ENCODE peak calls at places on chromosomes 3 and 15, in eight cellular contexts. J, K, M, B, G, D, W and C are unnamed samples.
A peak's percentile ranks its signal among the peaks of the same experiment; 100 is the strongest.

GRCh38 chr15:58299311-58299850 is 132.4 kb upstream of the LIPC start:
- DNase-seq in B (no peak), K (no peak), G (peak; percentile 41), D (no peak), J (peak; percentile 66), M (no peak), W (peak; percentile 94), C (peak; percentile 23)

GRCh38 chr15:45884755-45885445 is 250.1 kb downstream of the SQOR start:
- DNase-seq in D (no peak), G (no peak), J (no peak), M (no peak), W (no peak), B (no peak), K (no peak), C (no peak)

GRCh38 chr15:92954578-92954977 is 54.5 kb downstream of the CHD2 start:
- DNase-seq in D (no peak), K (no peak), B (no peak), M (no peak), J (no peak), G (no peak), W (peak; percentile 43), C (peak; percentile 33)

GRCh38 chr15:47188766-47189507 is 528.4 kb upstream of the SEMA6D start:
- DNase-seq in K (no peak), G (no peak), M (no peak), W (no peak), B (no peak), J (no peak), D (no peak), C (no peak)

GRCh38 chr3:71245052-71245488 is 338.5 kb downstream of the FOXP1 start:
- DNase-seq in M (peak; percentile 24), K (peak; percentile 74), W (peak; percentile 89), J (no peak), B (peak; percentile 53), G (peak; percentile 88), D (peak; percentile 84), C (peak; percentile 83)

GRCh38 chr3:100546020-100546744 is 53.8 kb downstream of the TMEM45A start:
- DNase-seq in D (no peak), G (no peak), B (no peak), K (no peak), J (no peak), M (no peak), W (no peak), C (no peak)

GRCh38 chr3:23926736-23927135 is 9.8 kb downstream of the RPL15 start:
- DNase-seq in D (no peak), K (no peak), B (no peak), M (no peak), W (no peak), J (no peak), G (peak; percentile 19), C (no peak)

GRCh38 chr3:58646503-58646902 is 20.1 kb downstream of the FAM3D start:
- DNase-seq in G (no peak), W (no peak), B (no peak), D (no peak), K (no peak), J (no peak), M (no peak), C (no peak)

GRCh38 chr15:68447209-68447608 is 15.2 kb upstream of the ITGA11 start:
- DNase-seq in G (no peak), B (no peak), J (no peak), M (no peak), W (no peak), D (no peak), K (no peak), C (no peak)

GRCh38 chr3:30535515-30535914 is 70.9 kb upstream of the TGFBR2 start:
- DNase-seq in W (no peak), J (no peak), G (no peak), B (no peak), D (no peak), M (no peak), K (no peak), C (peak; percentile 72)

GRCh38 chr15:79815468-79815867 is 81.3 kb downstream of the MTHFS start:
- DNase-seq in G (no peak), D (no peak), K (no peak), M (no peak), W (no peak), J (peak; percentile 65), B (no peak), C (no peak)

GRCh38 chr3:194265505-194265892 is 85.6 kb downstream of the CPN2 start:
- DNase-seq in K (peak; percentile 81), W (peak; percentile 99), G (peak; percentile 99), M (peak; percentile 60), B (peak; percentile 83), D (peak; percentile 14), J (peak; percentile 97), C (peak; percentile 99)

GRCh38 chr3:157156844-157157635 is 2.9 kb downstream of the CCNL1 start:
- DNase-seq in G (no peak), B (no peak), W (no peak), J (no peak), K (no peak), M (no peak), D (no peak), C (peak; percentile 52)

GRCh38 chr15:79953951-79954444 is 17.0 kb downstream of the BCL2A1 start:
- DNase-seq in B (no peak), J (no peak), K (peak; percentile 63), W (peak; percentile 62), M (no peak), G (no peak), D (no peak), C (no peak)

GRCh38 chr15:76451540-76451939 is 115.0 kb downstream of the ISL2 start:
- DNase-seq in W (no peak), D (no peak), G (no peak), M (no peak), K (no peak), B (no peak), J (no peak), C (no peak)

GRCh38 chr3:52249683-52250082 is 4.1 kb downstream of the PPM1M start:
- DNase-seq in M (no peak), J (no peak), W (no peak), G (no peak), B (no peak), K (no peak), D (no peak), C (no peak)

GRCh38 chr3:104040896-104041295 is 1325.8 kb upstream of the ALCAM start:
- DNase-seq in J (no peak), K (no peak), M (no peak), W (peak; percentile 41), B (no peak), G (no peak), D (no peak), C (no peak)

GRCh38 chr15:38049876-38050275 is 115.4 kb downstream of the TMCO5A start:
- DNase-seq in W (peak; percentile 56), D (no peak), J (no peak), B (no peak), G (peak; percentile 45), K (no peak), M (no peak), C (no peak)

GRCh38 chr15:38050529-38050928 is 116.1 kb downstream of the TMCO5A start:
- DNase-seq in M (no peak), G (peak; percentile 73), D (no peak), B (no peak), K (no peak), W (peak; percentile 83), J (no peak), C (peak; percentile 63)

GRCh38 chr15:38053786-38054185 is 119.3 kb downstream of the TMCO5A start:
- DNase-seq in D (no peak), K (no peak), B (no peak), G (no peak), J (no peak), M (no peak), W (no peak), C (peak; percentile 50)

GRCh38 chr15:38053244-38053643 is 118.8 kb downstream of the TMCO5A start:
- DNase-seq in G (no peak), B (no peak), K (no peak), D (no peak), W (no peak), M (no peak), J (no peak), C (no peak)

GRCh38 chr15:38050988-38051387 is 116.5 kb downstream of the TMCO5A start:
- DNase-seq in W (no peak), K (no peak), D (no peak), B (no peak), M (no peak), G (no peak), J (no peak), C (no peak)
- H3K4me3 ChIP-seq in W (no peak overlapping the region), K (no peak overlapping the region), D (no peak overlapping the region), B (no peak overlapping the region), M (no peak overlapping the region), G (no peak overlapping the region), J (no peak overlapping the region), C (no peak overlapping the region)

DNA sequence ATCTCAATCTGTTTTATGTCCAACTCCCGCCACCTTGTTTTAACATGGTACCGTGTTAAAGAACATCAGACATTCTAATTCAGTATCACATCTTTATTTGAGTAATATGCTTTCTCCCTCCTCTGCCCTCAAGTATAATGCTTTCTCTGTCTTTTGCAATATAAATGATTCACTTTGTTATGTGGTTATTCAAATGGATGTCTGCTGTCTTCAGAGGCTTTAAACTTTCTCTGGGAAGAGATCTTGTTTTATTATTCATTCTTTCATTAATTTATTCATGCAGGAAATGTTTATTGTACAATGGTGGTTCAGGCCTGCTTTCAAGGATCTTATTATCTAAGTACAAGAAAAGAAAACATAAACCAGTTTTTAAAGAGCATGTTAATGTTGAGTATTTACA is 57.1 kb downstream of the RAP2B start:
- DNase-seq in K (no peak), M (no peak), B (no peak), J (no peak), G (peak; percentile 27), D (no peak), W (peak; percentile 30), C (no peak)
- TF ChIP-seq CTCF in K (no peak), M (no peak), B (no peak), J (no peak), G (no peak), D (no peak), W (no peak), C (no peak)

DNA sequence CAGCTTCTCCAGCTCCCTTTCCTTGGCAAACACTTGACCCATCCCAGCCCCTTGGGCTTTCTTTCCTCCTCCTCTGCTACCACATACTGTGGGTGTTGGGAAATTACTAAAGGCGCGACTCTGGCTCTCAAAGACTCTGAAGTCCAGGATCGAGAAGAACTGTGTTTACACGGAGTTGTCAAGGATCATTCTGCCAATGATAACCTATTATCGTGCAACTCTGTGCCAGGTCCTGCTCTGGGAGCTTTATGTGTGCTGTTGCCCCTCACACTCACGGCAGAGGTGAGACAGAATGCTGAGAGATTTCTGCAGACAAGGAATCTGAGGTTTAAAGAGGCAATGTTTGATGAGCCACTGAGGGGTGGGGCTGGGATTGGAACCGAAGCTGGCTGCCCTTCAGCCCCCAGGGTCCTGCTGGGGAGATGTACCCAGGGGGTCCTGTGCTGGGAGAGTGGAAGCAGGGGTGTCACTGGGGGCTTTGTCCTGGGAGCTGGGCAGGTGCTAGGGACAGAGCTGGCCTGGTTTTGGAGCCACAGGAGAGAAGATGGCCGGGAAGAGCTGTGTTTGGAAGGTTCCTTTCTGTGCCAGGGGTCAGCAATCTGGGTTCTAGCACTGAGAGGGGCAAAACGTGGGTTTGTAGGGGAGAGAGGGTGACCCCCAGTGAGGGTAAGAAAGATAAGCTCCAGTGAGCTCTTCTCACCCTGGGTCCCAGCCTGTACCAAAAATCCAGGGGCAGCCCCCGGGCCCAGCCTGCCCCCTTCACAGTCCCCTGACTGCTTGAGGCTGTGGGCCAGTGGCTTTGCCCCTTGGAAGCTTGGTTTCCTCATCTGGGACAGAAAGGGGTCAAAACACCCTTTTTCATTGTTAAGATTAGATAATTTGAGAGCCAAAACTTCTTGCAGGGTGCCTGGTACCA is 69.4 kb downstream of the SMAD3 start:
- DNase-seq in K (no peak), D (no peak), W (no peak), M (no peak), J (no peak), B (no peak), G (no peak), C (no peak)
- H3K4me3 ChIP-seq in K (no peak overlapping the region), D (no peak overlapping the region), W (no peak overlapping the region), M (no peak overlapping the region), J (no peak overlapping the region), B (no peak overlapping the region), G (no peak overlapping the region), C (no peak overlapping the region)

GRCh38 chr15:73150831-73151230 is 98.6 kb downstream of the NEO1 start:
- DNase-seq in M (no peak), J (no peak), D (no peak), W (no peak), K (no peak), B (no peak), G (no peak), C (no peak)
- TF ChIP-seq CTCF in M (no peak), J (no peak), D (no peak), W (no peak), K (no peak), B (no peak), G (no peak), C (no peak)